ENCODE peak calls at places on chromosome 21, in seven cellular contexts. One of them, this sample, is unnamed.

GRCh38 chr21:33047231-33047630 is 21.5 kb downstream of the OLIG2 start:
- DNase-seq in lower leg skin: no peak
- DNase-seq in AG04449: no peak
- DNase-seq in osteoblast: peak; percentile 89
- DNase-seq in choroid plexus epithelial cell: no peak
- DNase-seq in GM12865: no peak
- DNase-seq in mammary epithelial cell: peak; percentile 29
- DNase-seq in this sample: peak; percentile 48

GRCh38 chr21:18517905-18518566 is 114.5 kb upstream of the TMPRSS15 start:
- DNase-seq in lower leg skin: no peak
- DNase-seq in AG04449: no peak
- DNase-seq in osteoblast: no peak
- DNase-seq in choroid plexus epithelial cell: no peak
- DNase-seq in GM12865: no peak
- DNase-seq in mammary epithelial cell: no peak
- DNase-seq in this sample: no peak

GRCh38 chr21:19198801-19199200 is 795.2 kb upstream of the TMPRSS15 start:
- DNase-seq in lower leg skin: no peak
- DNase-seq in AG04449: no peak
- DNase-seq in osteoblast: no peak
- DNase-seq in choroid plexus epithelial cell: no peak
- DNase-seq in GM12865: no peak
- DNase-seq in mammary epithelial cell: no peak
- DNase-seq in this sample: no peak

GRCh38 chr21:21199342-21200102 is 201.3 kb downstream of the NCAM2 start:
- DNase-seq in lower leg skin: no peak
- DNase-seq in AG04449: no peak
- DNase-seq in osteoblast: no peak
- DNase-seq in choroid plexus epithelial cell: no peak
- DNase-seq in GM12865: no peak
- DNase-seq in mammary epithelial cell: no peak
- DNase-seq in this sample: no peak

GRCh38 chr21:31713973-31714740 is 17.8 kb downstream of the SCAF4 start:
- DNase-seq in lower leg skin: no peak
- DNase-seq in AG04449: no peak
- DNase-seq in osteoblast: peak; percentile 46
- DNase-seq in choroid plexus epithelial cell: peak; percentile 29
- DNase-seq in GM12865: peak; percentile 27
- DNase-seq in mammary epithelial cell: no peak
- DNase-seq in this sample: no peak

GRCh38 chr21:31282095-31282709 is 61.9 kb downstream of the TIAM1 start:
- DNase-seq in lower leg skin: no peak
- DNase-seq in AG04449: peak; percentile 92
- DNase-seq in osteoblast: peak; percentile 87
- DNase-seq in choroid plexus epithelial cell: peak; percentile 98
- DNase-seq in GM12865: no peak
- DNase-seq in mammary epithelial cell: peak; percentile 34
- DNase-seq in this sample: peak; percentile 82

GRCh38 chr21:41786521-41786987 is 19.7 kb upstream of the RIPK4 start:
- DNase-seq in lower leg skin: no peak
- DNase-seq in AG04449: peak; percentile 38
- DNase-seq in osteoblast: peak; percentile 73
- DNase-seq in choroid plexus epithelial cell: no peak
- DNase-seq in GM12865: no peak
- DNase-seq in mammary epithelial cell: peak; percentile 99
- DNase-seq in this sample: no peak

GRCh38 chr21:26769613-26770188 is 75.5 kb downstream of the ADAMTS1 start:
- DNase-seq in lower leg skin: no peak
- DNase-seq in AG04449: no peak
- DNase-seq in osteoblast: peak; percentile 77
- DNase-seq in choroid plexus epithelial cell: peak; percentile 81
- DNase-seq in GM12865: no peak
- DNase-seq in mammary epithelial cell: no peak
- DNase-seq in this sample: peak; percentile 46

GRCh38 chr21:26148834-26149354 is 21.7 kb downstream of the APP start:
- DNase-seq in lower leg skin: no peak
- DNase-seq in AG04449: no peak
- DNase-seq in osteoblast: peak; percentile 65
- DNase-seq in choroid plexus epithelial cell: peak; percentile 48
- DNase-seq in GM12865: no peak
- DNase-seq in mammary epithelial cell: peak; percentile 28
- DNase-seq in this sample: no peak

DNA sequence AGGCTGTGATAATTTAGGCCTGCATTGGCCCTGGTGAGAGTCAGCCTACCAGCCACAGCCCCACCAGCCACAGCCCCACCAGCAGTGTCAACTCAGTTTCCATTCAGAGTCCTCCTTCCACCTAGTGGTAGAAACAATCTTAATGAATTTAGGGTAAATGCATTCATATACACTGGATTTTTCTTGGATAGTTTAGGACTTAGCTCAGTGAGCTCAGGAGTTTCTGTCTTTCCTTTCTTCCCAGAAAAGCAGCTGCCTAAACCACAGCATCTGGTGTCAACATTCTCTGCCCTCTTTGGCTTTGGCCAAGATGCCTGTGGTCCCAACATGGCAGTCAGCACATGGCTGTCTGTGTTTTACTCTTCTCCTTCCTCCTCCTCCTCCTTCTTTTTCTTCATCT is 94.0 kb downstream of the CLIC6 start:
- DNase-seq in lower leg skin: no peak
- DNase-seq in AG04449: peak; percentile 49
- DNase-seq in osteoblast: peak; percentile 34
- DNase-seq in choroid plexus epithelial cell: peak; percentile 62
- DNase-seq in GM12865: no peak
- DNase-seq in mammary epithelial cell: no peak
- DNase-seq in this sample: peak; percentile 57
- TF ChIP-seq CTCF in lower leg skin: no peak
- TF ChIP-seq CTCF in AG04449: peak; percentile 27
- TF ChIP-seq CTCF in osteoblast: peak; percentile 22
- TF ChIP-seq CTCF in choroid plexus epithelial cell: peak; percentile 27
- TF ChIP-seq CTCF in GM12865: no peak
- TF ChIP-seq CTCF in mammary epithelial cell: peak; percentile 3
- TF ChIP-seq CTCF in this sample: peak; percentile 34

GRCh38 chr21:35398366-35398982 is 349.4 kb upstream of the RUNX1 start:
- DNase-seq in lower leg skin: no peak
- DNase-seq in AG04449: no peak
- DNase-seq in osteoblast: no peak
- DNase-seq in choroid plexus epithelial cell: peak; percentile 48
- DNase-seq in GM12865: no peak
- DNase-seq in mammary epithelial cell: peak; percentile 29
- DNase-seq in this sample: no peak

GRCh38 chr21:35399002-35399401 is 349.9 kb upstream of the RUNX1 start:
- DNase-seq in lower leg skin: no peak
- DNase-seq in AG04449: no peak
- DNase-seq in osteoblast: peak; percentile 34
- DNase-seq in choroid plexus epithelial cell: no peak
- DNase-seq in GM12865: no peak
- DNase-seq in mammary epithelial cell: peak; percentile 30
- DNase-seq in this sample: no peak

GRCh38 chr21:35399706-35400105 is 350.6 kb upstream of the RUNX1 start:
- DNase-seq in lower leg skin: no peak
- DNase-seq in AG04449: no peak
- DNase-seq in osteoblast: no peak
- DNase-seq in choroid plexus epithelial cell: no peak
- DNase-seq in GM12865: no peak
- DNase-seq in mammary epithelial cell: no peak
- DNase-seq in this sample: no peak

GRCh38 chr21:35401476-35401875 is 352.4 kb upstream of the RUNX1 start:
- DNase-seq in lower leg skin: no peak
- DNase-seq in AG04449: no peak
- DNase-seq in osteoblast: peak; percentile 35
- DNase-seq in choroid plexus epithelial cell: no peak
- DNase-seq in GM12865: no peak
- DNase-seq in mammary epithelial cell: no peak
- DNase-seq in this sample: no peak

DNA sequence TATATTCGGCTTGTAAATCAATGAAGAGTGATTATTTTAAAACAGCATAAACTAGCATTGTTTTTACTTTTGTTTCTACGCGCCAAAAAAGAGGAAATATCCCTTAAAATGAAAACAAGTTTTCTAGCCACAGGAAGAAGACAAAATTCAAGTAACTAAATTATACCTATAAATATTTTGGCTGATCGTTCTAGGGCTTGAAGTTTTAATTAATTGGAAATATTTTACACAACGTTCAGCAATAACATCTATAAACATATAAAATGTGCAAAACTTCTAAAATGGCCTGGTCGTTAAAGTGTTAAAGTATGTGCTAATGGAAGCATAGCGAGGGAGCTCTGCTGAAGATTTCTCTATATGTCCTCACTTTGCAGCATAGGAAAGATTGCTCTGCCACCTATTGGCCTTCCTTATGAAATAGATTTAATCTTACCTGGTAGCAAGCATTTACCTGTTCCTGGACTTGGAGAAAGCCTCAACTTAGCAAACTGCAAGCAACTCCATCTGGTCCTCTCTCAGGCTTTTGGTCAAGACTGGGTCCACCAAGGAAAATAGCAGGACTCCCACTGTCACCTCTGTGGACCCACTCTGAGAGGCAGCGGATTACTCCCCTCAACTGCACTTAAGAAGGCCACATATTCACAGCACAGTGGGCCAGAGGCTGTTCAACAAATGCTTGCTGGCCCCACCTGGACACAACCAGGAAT is 351.3 kb upstream of the RUNX1 start:
- DNase-seq in lower leg skin: peak; percentile 15
- DNase-seq in AG04449: no peak
- DNase-seq in osteoblast: peak; percentile 37
- DNase-seq in choroid plexus epithelial cell: peak; percentile 87
- DNase-seq in GM12865: peak; percentile 68
- DNase-seq in mammary epithelial cell: peak; percentile 81
- DNase-seq in this sample: peak; percentile 64
- H3K4me3 ChIP-seq in lower leg skin: no peak overlapping the region
- H3K4me3 ChIP-seq in AG04449: no peak overlapping the region
- H3K4me3 ChIP-seq in osteoblast: no peak overlapping the region
- H3K4me3 ChIP-seq in choroid plexus epithelial cell: no peak overlapping the region
- H3K4me3 ChIP-seq in GM12865: no peak overlapping the region
- H3K4me3 ChIP-seq in mammary epithelial cell: peak overlapping the region; percentile 30
- H3K4me3 ChIP-seq in this sample: no peak overlapping the region

DNA sequence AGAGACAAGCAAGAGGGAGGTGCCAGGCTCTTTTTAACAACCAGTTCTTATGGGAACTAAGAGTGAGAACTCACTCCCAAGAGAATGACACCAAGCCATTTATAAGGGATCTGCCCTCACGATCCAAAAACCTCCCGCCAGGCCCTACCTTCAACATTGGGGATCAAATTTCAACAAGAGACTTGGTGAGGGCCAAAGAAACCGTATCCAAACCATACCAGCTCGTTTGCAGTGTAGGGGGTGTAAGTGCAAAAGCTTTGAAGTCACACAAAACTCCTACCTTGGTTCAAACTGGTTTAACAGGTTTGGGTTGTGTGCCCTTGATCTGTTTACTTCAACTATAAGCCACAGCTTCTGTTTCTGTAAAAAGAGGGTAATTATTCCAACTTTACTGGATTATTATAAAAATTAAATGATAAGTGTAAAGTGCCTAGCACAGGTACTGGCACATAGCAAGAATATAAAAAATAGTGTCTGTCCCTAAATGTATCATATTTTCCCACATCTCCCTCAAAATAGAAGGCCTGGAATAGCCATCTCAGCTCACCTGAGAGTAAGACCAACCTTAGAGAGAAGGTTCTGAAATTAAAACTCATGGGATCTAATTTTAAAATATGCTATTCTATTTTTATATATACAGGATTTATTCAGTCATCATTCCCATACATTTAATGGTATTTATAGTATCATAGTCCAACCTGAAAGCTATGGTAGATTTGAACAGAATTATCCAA is 7.0 kb upstream of the USP25 start:
- DNase-seq in lower leg skin: no peak
- DNase-seq in AG04449: no peak
- DNase-seq in osteoblast: no peak
- DNase-seq in choroid plexus epithelial cell: no peak
- DNase-seq in GM12865: no peak
- DNase-seq in mammary epithelial cell: peak; percentile 11
- DNase-seq in this sample: no peak
- TF ChIP-seq CTCF in lower leg skin: no peak
- TF ChIP-seq CTCF in AG04449: no peak
- TF ChIP-seq CTCF in osteoblast: no peak
- TF ChIP-seq CTCF in choroid plexus epithelial cell: no peak
- TF ChIP-seq CTCF in GM12865: no peak
- TF ChIP-seq CTCF in mammary epithelial cell: no peak
- TF ChIP-seq CTCF in this sample: no peak

GRCh38 chr21:38569733-38570132 is 71.5 kb upstream of the ERG start:
- DNase-seq in lower leg skin: no peak
- DNase-seq in AG04449: no peak
- DNase-seq in osteoblast: no peak
- DNase-seq in choroid plexus epithelial cell: no peak
- DNase-seq in GM12865: no peak
- DNase-seq in mammary epithelial cell: no peak
- DNase-seq in this sample: no peak

GRCh38 chr21:38562182-38562581 is 63.9 kb upstream of the ERG start:
- DNase-seq in lower leg skin: no peak
- DNase-seq in AG04449: no peak
- DNase-seq in osteoblast: no peak
- DNase-seq in choroid plexus epithelial cell: no peak
- DNase-seq in GM12865: no peak
- DNase-seq in mammary epithelial cell: no peak
- DNase-seq in this sample: no peak

GRCh38 chr21:38567577-38568360 is 69.5 kb upstream of the ERG start:
- DNase-seq in lower leg skin: no peak
- DNase-seq in AG04449: no peak
- DNase-seq in osteoblast: no peak
- DNase-seq in choroid plexus epithelial cell: peak; percentile 54
- DNase-seq in GM12865: no peak
- DNase-seq in mammary epithelial cell: no peak
- DNase-seq in this sample: peak; percentile 16
- H3K4me3 ChIP-seq in lower leg skin: no peak overlapping the region
- H3K4me3 ChIP-seq in AG04449: peak overlapping the region; percentile 39
- H3K4me3 ChIP-seq in osteoblast: peak overlapping the region; percentile 66
- H3K4me3 ChIP-seq in choroid plexus epithelial cell: peak overlapping the region; percentile 35
- H3K4me3 ChIP-seq in GM12865: no peak overlapping the region
- H3K4me3 ChIP-seq in mammary epithelial cell: no peak overlapping the region
- H3K4me3 ChIP-seq in this sample: no peak overlapping the region

GRCh38 chr21:29024474-29025327 is at the start of gene USP16:
- DNase-seq in lower leg skin: peak; percentile 97
- DNase-seq in AG04449: peak; percentile 98
- DNase-seq in osteoblast: peak; percentile 98
- DNase-seq in choroid plexus epithelial cell: peak; percentile 100
- DNase-seq in GM12865: peak; percentile 99
- DNase-seq in mammary epithelial cell: peak; percentile 100
- DNase-seq in this sample: peak; percentile 98
- TF ChIP-seq CTCF in lower leg skin: no peak
- TF ChIP-seq CTCF in AG04449: peak; percentile 18
- TF ChIP-seq CTCF in osteoblast: peak; percentile 25
- TF ChIP-seq CTCF in choroid plexus epithelial cell: peak; percentile 23
- TF ChIP-seq CTCF in GM12865: no peak
- TF ChIP-seq CTCF in mammary epithelial cell: no peak
- TF ChIP-seq CTCF in this sample: peak; percentile 11

DNA sequence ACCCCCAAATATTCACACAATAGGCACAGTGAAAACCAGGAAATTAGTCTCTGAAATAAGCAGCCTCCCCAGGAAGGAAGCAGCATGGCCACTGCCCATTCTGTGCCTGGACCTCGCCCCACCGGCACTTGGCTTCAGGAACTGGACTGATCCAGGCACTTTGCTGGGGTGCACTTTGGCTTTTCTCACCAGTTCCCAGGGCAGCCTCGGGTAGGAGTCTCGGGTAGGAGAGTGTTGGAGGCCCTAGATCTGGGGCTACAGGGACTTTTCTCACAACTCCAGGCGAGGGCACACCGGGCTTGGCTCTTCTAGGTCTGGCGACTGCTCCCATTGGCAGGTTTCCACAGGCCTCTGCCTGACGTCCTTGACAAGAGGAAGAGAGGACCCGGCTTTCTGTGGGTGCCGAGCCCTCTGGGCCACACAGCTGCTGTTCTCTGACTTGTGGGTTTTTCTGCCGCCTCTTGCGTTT is 18.7 kb downstream of the ADARB1 start:
- DNase-seq in lower leg skin: no peak
- DNase-seq in AG04449: no peak
- DNase-seq in osteoblast: no peak
- DNase-seq in choroid plexus epithelial cell: no peak
- DNase-seq in GM12865: no peak
- DNase-seq in mammary epithelial cell: no peak
- DNase-seq in this sample: no peak
- H3K4me3 ChIP-seq in lower leg skin: no peak overlapping the region
- H3K4me3 ChIP-seq in AG04449: no peak overlapping the region
- H3K4me3 ChIP-seq in osteoblast: no peak overlapping the region
- H3K4me3 ChIP-seq in choroid plexus epithelial cell: no peak overlapping the region
- H3K4me3 ChIP-seq in GM12865: no peak overlapping the region
- H3K4me3 ChIP-seq in mammary epithelial cell: no peak overlapping the region
- H3K4me3 ChIP-seq in this sample: no peak overlapping the region

This sample was measured in astrocyte of the cerebellum.